ENCODE peak calls at places on chromosomes 12 and 14, in six cellular contexts. One of them, this sample, is unnamed.

GRCh38 chr12:46364777-46365580 is 7.6 kb downstream of the SLC38A2 start:
- DNase-seq in fibroblast of the aortic adventitia: peak
- DNase-seq in PC-3: peak
- DNase-seq in dorsolateral prefrontal cortex: no peak
- DNase-seq in uterus: peak
- DNase-seq in left ventricle myocardium inferior: no peak
- DNase-seq in this sample: no peak

GRCh38 chr12:12513416-12514006 is 49.2 kb downstream of the DUSP16 start:
- DNase-seq in uterus: no peak
- DNase-seq in fibroblast of the aortic adventitia: no peak
- DNase-seq in left ventricle myocardium inferior: no peak
- DNase-seq in dorsolateral prefrontal cortex: no peak
- DNase-seq in PC-3: no peak
- DNase-seq in this sample: no peak

GRCh38 chr12:117439531-117440001 is 78.1 kb upstream of the NOS1 start:
- DNase-seq in left ventricle myocardium inferior: peak
- DNase-seq in PC-3: no peak
- DNase-seq in dorsolateral prefrontal cortex: no peak
- DNase-seq in fibroblast of the aortic adventitia: no peak
- DNase-seq in uterus: no peak
- DNase-seq in this sample: no peak

GRCh38 chr12:131794573-131794972 is 33.6 kb upstream of the MMP17 start:
- DNase-seq in dorsolateral prefrontal cortex: no peak
- DNase-seq in uterus: no peak
- DNase-seq in PC-3: no peak
- DNase-seq in fibroblast of the aortic adventitia: no peak
- DNase-seq in left ventricle myocardium inferior: no peak
- DNase-seq in this sample: no peak

GRCh38 chr12:84077692-84078091 is 834.9 kb downstream of the SLC6A15 start:
- DNase-seq in left ventricle myocardium inferior: no peak
- DNase-seq in PC-3: no peak
- DNase-seq in dorsolateral prefrontal cortex: no peak
- DNase-seq in uterus: no peak
- DNase-seq in fibroblast of the aortic adventitia: peak
- DNase-seq in this sample: no peak

GRCh38 chr12:11822071-11822818 is 172.8 kb downstream of the ETV6 start:
- DNase-seq in uterus: no peak
- DNase-seq in fibroblast of the aortic adventitia: peak
- DNase-seq in PC-3: no peak
- DNase-seq in dorsolateral prefrontal cortex: no peak
- DNase-seq in left ventricle myocardium inferior: no peak
- DNase-seq in this sample: peak

GRCh38 chr14:84894254-84894653 is 635.7 kb upstream of the FLRT2 start:
- DNase-seq in PC-3: no peak
- DNase-seq in left ventricle myocardium inferior: no peak
- DNase-seq in fibroblast of the aortic adventitia: no peak
- DNase-seq in uterus: no peak
- DNase-seq in dorsolateral prefrontal cortex: no peak
- DNase-seq in this sample: no peak

GRCh38 chr12:113242018-113242418 is 20.8 kb downstream of the TPCN1 start:
- DNase-seq in uterus: no peak
- DNase-seq in dorsolateral prefrontal cortex: peak
- DNase-seq in fibroblast of the aortic adventitia: no peak
- DNase-seq in PC-3: peak
- DNase-seq in left ventricle myocardium inferior: no peak
- DNase-seq in this sample: no peak

GRCh38 chr12:93741741-93742085 is 64.5 kb downstream of the CRADD start:
- DNase-seq in fibroblast of the aortic adventitia: peak
- DNase-seq in dorsolateral prefrontal cortex: no peak
- DNase-seq in uterus: peak
- DNase-seq in PC-3: peak
- DNase-seq in left ventricle myocardium inferior: no peak
- DNase-seq in this sample: no peak

GRCh38 chr14:25622752-25623151 is 572.8 kb upstream of the STXBP6 start:
- DNase-seq in PC-3: no peak
- DNase-seq in uterus: no peak
- DNase-seq in dorsolateral prefrontal cortex: no peak
- DNase-seq in fibroblast of the aortic adventitia: no peak
- DNase-seq in left ventricle myocardium inferior: no peak
- DNase-seq in this sample: no peak

GRCh38 chr12:111430418-111431353 is 25.0 kb downstream of the SH2B3 start:
- DNase-seq in PC-3: no peak
- DNase-seq in left ventricle myocardium inferior: no peak
- DNase-seq in dorsolateral prefrontal cortex: no peak
- DNase-seq in fibroblast of the aortic adventitia: no peak
- DNase-seq in uterus: no peak
- DNase-seq in this sample: no peak

GRCh38 chr12:47397664-47398281 is 308.1 kb downstream of the RPAP3 start:
- DNase-seq in fibroblast of the aortic adventitia: peak
- DNase-seq in left ventricle myocardium inferior: no peak
- DNase-seq in PC-3: peak
- DNase-seq in dorsolateral prefrontal cortex: no peak
- DNase-seq in uterus: no peak
- DNase-seq in this sample: no peak

GRCh38 chr12:47393403-47393790 is 312.4 kb downstream of the RPAP3 start:
- DNase-seq in uterus: no peak
- DNase-seq in fibroblast of the aortic adventitia: peak
- DNase-seq in PC-3: no peak
- DNase-seq in dorsolateral prefrontal cortex: no peak
- DNase-seq in left ventricle myocardium inferior: no peak
- DNase-seq in this sample: no peak

GRCh38 chr12:47394070-47394469 is 311.8 kb downstream of the RPAP3 start:
- DNase-seq in fibroblast of the aortic adventitia: no peak
- DNase-seq in uterus: no peak
- DNase-seq in PC-3: no peak
- DNase-seq in dorsolateral prefrontal cortex: no peak
- DNase-seq in left ventricle myocardium inferior: no peak
- DNase-seq in this sample: no peak

GRCh38 chr12:47400251-47400650 is 305.6 kb downstream of the RPAP3 start:
- DNase-seq in PC-3: peak
- DNase-seq in dorsolateral prefrontal cortex: no peak
- DNase-seq in uterus: no peak
- DNase-seq in left ventricle myocardium inferior: no peak
- DNase-seq in fibroblast of the aortic adventitia: no peak
- DNase-seq in this sample: no peak

GRCh38 chr12:47396902-47397663 is 308.7 kb downstream of the RPAP3 start:
- DNase-seq in uterus: no peak
- DNase-seq in PC-3: no peak
- DNase-seq in dorsolateral prefrontal cortex: no peak
- DNase-seq in left ventricle myocardium inferior: no peak
- DNase-seq in fibroblast of the aortic adventitia: no peak
- DNase-seq in this sample: no peak
- TF ChIP-seq CTCF in uterus: no peak
- TF ChIP-seq CTCF in PC-3: no peak
- TF ChIP-seq CTCF in dorsolateral prefrontal cortex: no peak
- TF ChIP-seq CTCF in left ventricle myocardium inferior: no peak
- TF ChIP-seq CTCF in fibroblast of the aortic adventitia: no peak
- TF ChIP-seq CTCF in this sample: no peak

GRCh38 chr12:98698603-98699463 is 53.7 kb downstream of the APAF1 start:
- DNase-seq in fibroblast of the aortic adventitia: peak
- DNase-seq in left ventricle myocardium inferior: peak
- DNase-seq in dorsolateral prefrontal cortex: peak
- DNase-seq in PC-3: peak
- DNase-seq in uterus: peak
- DNase-seq in this sample: no peak
- TF ChIP-seq CTCF in fibroblast of the aortic adventitia: peak
- TF ChIP-seq CTCF in left ventricle myocardium inferior: peak
- TF ChIP-seq CTCF in dorsolateral prefrontal cortex: peak
- TF ChIP-seq CTCF in PC-3: peak
- TF ChIP-seq CTCF in uterus: peak
- TF ChIP-seq CTCF in this sample: no peak

GRCh38 chr14:51848120-51848519 is 12.3 kb upstream of the GNG2 start:
- DNase-seq in PC-3: no peak
- DNase-seq in left ventricle myocardium inferior: no peak
- DNase-seq in fibroblast of the aortic adventitia: peak
- DNase-seq in uterus: no peak
- DNase-seq in dorsolateral prefrontal cortex: no peak
- DNase-seq in this sample: no peak

GRCh38 chr14:51847489-51847796 is 13.0 kb upstream of the GNG2 start:
- DNase-seq in left ventricle myocardium inferior: no peak
- DNase-seq in fibroblast of the aortic adventitia: no peak
- DNase-seq in PC-3: no peak
- DNase-seq in uterus: no peak
- DNase-seq in dorsolateral prefrontal cortex: no peak
- DNase-seq in this sample: no peak

GRCh38 chr14:51845811-51846210 is 14.6 kb upstream of the GNG2 start:
- DNase-seq in uterus: no peak
- DNase-seq in fibroblast of the aortic adventitia: no peak
- DNase-seq in PC-3: no peak
- DNase-seq in left ventricle myocardium inferior: no peak
- DNase-seq in dorsolateral prefrontal cortex: no peak
- DNase-seq in this sample: no peak

GRCh38 chr14:51849095-51849494 is 11.3 kb upstream of the GNG2 start:
- DNase-seq in left ventricle myocardium inferior: no peak
- DNase-seq in dorsolateral prefrontal cortex: no peak
- DNase-seq in fibroblast of the aortic adventitia: no peak
- DNase-seq in PC-3: peak
- DNase-seq in uterus: no peak
- DNase-seq in this sample: no peak

DNA sequence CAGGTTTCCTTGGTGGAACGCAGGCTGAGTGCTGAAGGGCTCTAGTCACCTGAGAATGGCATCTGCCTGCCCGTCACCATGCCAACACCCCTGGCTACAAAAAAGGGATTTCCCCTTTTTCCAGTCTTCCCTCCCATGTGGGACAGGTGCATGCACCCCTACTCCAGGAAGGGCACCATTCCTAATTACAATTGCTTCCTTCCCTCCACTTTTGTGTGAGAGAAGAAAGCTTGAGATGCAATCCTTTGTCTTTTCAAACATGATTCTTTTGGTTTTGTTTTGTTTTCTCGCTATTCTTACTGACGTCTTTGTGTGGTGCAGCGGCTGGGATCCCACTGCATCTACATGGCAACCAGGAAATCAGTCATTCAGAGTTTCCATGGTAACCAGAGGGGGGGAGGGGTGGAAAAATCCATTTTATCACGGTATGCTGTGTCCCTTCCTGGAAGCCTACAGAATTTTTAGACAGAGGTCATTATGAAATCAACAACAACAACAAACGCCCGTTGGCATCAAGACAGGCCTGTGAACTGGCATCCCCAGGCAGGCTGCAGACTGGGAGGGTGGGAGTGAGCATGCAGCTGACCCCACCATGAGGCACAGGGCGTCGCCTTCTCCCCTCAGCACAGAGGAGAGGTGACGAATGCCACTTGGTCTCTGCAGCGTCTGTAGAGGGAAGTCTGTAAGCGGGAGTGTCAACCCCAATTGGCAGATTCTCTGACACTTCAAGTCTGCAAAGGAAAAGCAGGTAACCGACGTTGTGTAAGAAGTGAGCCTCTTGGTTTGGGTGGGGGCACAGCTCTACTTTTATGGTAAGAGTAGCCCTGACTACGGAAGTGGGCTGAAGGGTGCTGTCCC is 13.6 kb upstream of the GNG2 start:
- DNase-seq in fibroblast of the aortic adventitia: peak
- DNase-seq in left ventricle myocardium inferior: peak
- DNase-seq in uterus: peak
- DNase-seq in dorsolateral prefrontal cortex: peak
- DNase-seq in PC-3: no peak
- DNase-seq in this sample: no peak
- TF ChIP-seq CTCF in fibroblast of the aortic adventitia: no peak
- TF ChIP-seq CTCF in left ventricle myocardium inferior: no peak
- TF ChIP-seq CTCF in uterus: no peak
- TF ChIP-seq CTCF in dorsolateral prefrontal cortex: no peak
- TF ChIP-seq CTCF in PC-3: no peak
- TF ChIP-seq CTCF in this sample: no peak

DNA sequence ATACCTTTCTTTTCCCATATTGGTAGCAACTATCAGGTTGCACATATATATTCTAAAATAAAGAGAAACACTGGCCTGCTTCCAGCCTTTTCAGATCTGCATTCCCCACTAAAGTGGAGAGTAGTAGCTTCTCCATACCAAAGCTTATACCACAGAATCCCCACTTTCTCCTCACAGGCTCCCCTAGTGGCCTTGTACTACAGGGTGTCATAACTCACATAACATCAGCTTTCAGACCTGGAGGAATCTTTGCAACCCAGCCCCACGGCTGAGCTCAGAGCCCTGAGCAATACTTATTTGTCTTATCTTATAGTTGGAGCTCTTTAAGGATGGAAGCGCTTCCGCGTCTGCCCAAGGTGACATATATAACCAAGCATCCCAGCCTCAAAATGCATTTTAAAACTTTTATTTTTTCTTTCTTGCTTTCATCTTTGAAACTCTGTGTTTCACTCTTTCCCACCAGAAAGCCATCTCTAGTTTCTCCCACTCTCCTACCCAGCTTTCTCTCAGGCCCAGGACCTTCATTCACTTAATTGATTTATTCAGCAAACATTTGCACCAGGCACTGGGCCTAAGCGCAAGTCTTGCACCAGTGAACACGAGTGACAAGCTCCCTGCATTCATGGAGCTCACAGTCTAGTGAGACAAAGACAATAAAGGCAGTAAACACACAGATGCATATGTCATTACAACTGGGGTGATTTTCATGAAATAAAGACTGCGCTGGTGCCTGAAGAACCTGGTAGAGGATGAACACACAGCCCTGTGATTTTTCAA is 254.7 kb downstream of the IPO8 start:
- DNase-seq in left ventricle myocardium inferior: no peak
- DNase-seq in PC-3: peak
- DNase-seq in fibroblast of the aortic adventitia: peak
- DNase-seq in dorsolateral prefrontal cortex: no peak
- DNase-seq in uterus: no peak
- DNase-seq in this sample: no peak
- TF ChIP-seq CTCF in left ventricle myocardium inferior: peak
- TF ChIP-seq CTCF in PC-3: peak
- TF ChIP-seq CTCF in fibroblast of the aortic adventitia: peak
- TF ChIP-seq CTCF in dorsolateral prefrontal cortex: no peak
- TF ChIP-seq CTCF in uterus: no peak
- TF ChIP-seq CTCF in this sample: no peak

GRCh38 chr14:66121859-66122258 is 364.3 kb upstream of the CCDC196 start:
- DNase-seq in left ventricle myocardium inferior: no peak
- DNase-seq in fibroblast of the aortic adventitia: no peak
- DNase-seq in uterus: no peak
- DNase-seq in dorsolateral prefrontal cortex: no peak
- DNase-seq in PC-3: no peak
- DNase-seq in this sample: no peak
- TF ChIP-seq CTCF in left ventricle myocardium inferior: no peak
- TF ChIP-seq CTCF in fibroblast of the aortic adventitia: no peak
- TF ChIP-seq CTCF in uterus: no peak
- TF ChIP-seq CTCF in dorsolateral prefrontal cortex: no peak
- TF ChIP-seq CTCF in PC-3: peak
- TF ChIP-seq CTCF in this sample: no peak

DNA sequence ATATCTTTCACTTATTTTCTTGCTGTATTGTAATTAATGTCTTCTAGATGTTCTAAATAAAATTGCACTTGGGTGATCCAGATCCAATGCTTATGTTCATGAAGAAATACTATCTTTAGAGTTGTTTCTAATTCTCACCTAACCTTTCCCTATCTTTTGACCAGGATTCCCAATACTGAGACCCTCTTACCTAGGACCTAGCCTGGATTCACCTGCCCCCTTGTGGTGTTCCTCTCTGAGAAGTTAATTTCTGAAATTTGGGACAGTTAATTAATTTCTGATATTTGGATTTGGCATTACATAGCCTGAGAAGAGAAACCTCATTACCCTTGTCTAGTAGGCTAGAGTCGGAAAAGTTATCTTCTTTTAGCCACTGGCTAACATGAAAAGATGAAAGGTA is 29.5 kb downstream of the FOXA1 start:
- DNase-seq in fibroblast of the aortic adventitia: no peak
- DNase-seq in dorsolateral prefrontal cortex: no peak
- DNase-seq in uterus: no peak
- DNase-seq in left ventricle myocardium inferior: no peak
- DNase-seq in PC-3: peak
- DNase-seq in this sample: no peak
- TF ChIP-seq CTCF in fibroblast of the aortic adventitia: peak
- TF ChIP-seq CTCF in dorsolateral prefrontal cortex: no peak
- TF ChIP-seq CTCF in uterus: no peak
- TF ChIP-seq CTCF in left ventricle myocardium inferior: no peak
- TF ChIP-seq CTCF in PC-3: peak
- TF ChIP-seq CTCF in this sample: no peak